ENCODE peak calls at places on chromosomes 11 and 22, in eight cellular contexts. E is cardiac muscle cell; K is HAP-1; I is left lung; G is CD4-positive, alpha-beta memory T cell; B is psoas muscle; J is Karpas-422; U is right lobe of liver. R is an unnamed sample.

GRCh38 chr11:120137611-120138521 is at the start of gene TRIM29:
- DNase-seq in E (no peak), K (no peak), I (no peak), G (no peak), B (no peak), J (no peak), U (no peak), R (peak; percentile 91)

GRCh38 chr11:123654566-123655081 is at the start of gene SCN3B:
- DNase-seq in E (peak; percentile 71), K (peak; percentile 70), I (peak; percentile 73), G (no peak), B (peak; percentile 71), J (no peak), U (peak; percentile 58), R (peak; percentile 88)

GRCh38 chr11:45051621-45052020 is 94.8 kb upstream of the PRDM11 start:
- DNase-seq in E (no peak), K (no peak), I (no peak), G (no peak), B (no peak), J (no peak), U (no peak), R (no peak)

GRCh38 chr11:2369896-2370295 is 7.2 kb upstream of the CD81 start:
- DNase-seq in E (no peak), K (no peak), I (no peak), G (no peak), B (no peak), J (no peak), U (peak; percentile 91), R (no peak)

GRCh38 chr22:36419912-36420882 is 32.4 kb upstream of the MYH9 start:
- DNase-seq in E (no peak), K (no peak), I (no peak), G (no peak), B (no peak), J (no peak), U (no peak), R (no peak)

GRCh38 chr11:771617-772204 is 5.6 kb downstream of the GATD1 start:
- DNase-seq in E (no peak), K (no peak), I (no peak), G (no peak), B (no peak), J (no peak), U (no peak), R (peak; percentile 77)

GRCh38 chr22:37454857-37455686 is 27.8 kb upstream of the ELFN2 start:
- DNase-seq in E (peak; percentile 91), K (no peak), I (peak; percentile 75), G (no peak), B (no peak), J (no peak), U (no peak), R (no peak)

GRCh38 chr22:20180245-20180630 is 29.4 kb upstream of the CCDC188 start:
- DNase-seq in E (no peak), K (no peak), I (no peak), G (no peak), B (no peak), J (no peak), U (no peak), R (no peak)

GRCh38 chr11:71452354-71453020 is 516 bp upstream of the NADSYN1 start:
- DNase-seq in E (peak; percentile 61), K (peak; percentile 36), I (peak; percentile 72), G (peak; percentile 84), B (no peak), J (peak; percentile 65), U (peak; percentile 76), R (no peak)

GRCh38 chr11:62171261-62171723 is 18.7 kb upstream of the SCGB1D1 start:
- DNase-seq in E (peak; percentile 86), K (peak; percentile 93), I (peak; percentile 50), G (peak; percentile 65), B (peak; percentile 58), J (peak; percentile 92), U (no peak), R (peak; percentile 89)

GRCh38 chr22:30890689-30891442 is 77.7 kb downstream of the MORC2 start:
- DNase-seq in E (peak; percentile 36), K (no peak), I (peak; percentile 32), G (no peak), B (no peak), J (peak; percentile 68), U (no peak), R (no peak)

GRCh38 chr11:99893803-99894202 is 793.3 kb upstream of the ARHGAP42 start:
- DNase-seq in E (no peak), K (no peak), I (no peak), G (no peak), B (no peak), J (no peak), U (no peak), R (no peak)

GRCh38 chr11:65539401-65540289 is 14.8 kb downstream of the SCYL1 start:
- DNase-seq in E (no peak), K (no peak), I (peak; percentile 64), G (peak; percentile 38), B (no peak), J (peak; percentile 90), U (no peak), R (peak; percentile 93)

GRCh38 chr11:8685306-8685705 is 2.7 kb downstream of the RPL27A start:
- DNase-seq in E (no peak), K (no peak), I (no peak), G (no peak), B (no peak), J (peak; percentile 58), U (no peak), R (no peak)

GRCh38 chr11:45507916-45508315 is 157.5 kb downstream of the CHST1 start:
- DNase-seq in E (no peak), K (no peak), I (no peak), G (no peak), B (no peak), J (no peak), U (no peak), R (no peak)

GRCh38 chr22:36064358-36064757 is 35.7 kb upstream of the RBFOX2 start:
- DNase-seq in E (no peak), K (no peak), I (no peak), G (no peak), B (no peak), J (no peak), U (no peak), R (no peak)

GRCh38 chr11:96045622-96046456 is 121.9 kb upstream of the MTMR2 start:
- DNase-seq in E (peak; percentile 88), K (no peak), I (no peak), G (no peak), B (peak; percentile 29), J (no peak), U (no peak), R (peak; percentile 33)

GRCh38 chr11:121231576-121232278 is 60.8 kb upstream of the SC5D start:
- DNase-seq in E (no peak), K (no peak), I (no peak), G (no peak), B (no peak), J (no peak), U (peak; percentile 88), R (no peak)

GRCh38 chr22:50600967-50601668 is 525 bp downstream of the MAPK8IP2 start:
- DNase-seq in E (no peak), K (no peak), I (no peak), G (no peak), B (no peak), J (no peak), U (no peak), R (no peak)
- H3K4me3 ChIP-seq in E (peak overlapping the region; percentile 34), K (peak overlapping the region; percentile 44), I (peak overlapping the region; percentile 38), G (no peak overlapping the region), B (peak overlapping the region; percentile 50), J (no peak overlapping the region), U (peak overlapping the region; percentile 35), R (no peak overlapping the region)

GRCh38 chr11:22044126-22044525 is 148.8 kb upstream of the ANO5 start:
- DNase-seq in E (no peak), K (no peak), I (no peak), G (no peak), B (no peak), J (no peak), U (no peak), R (no peak)

DNA sequence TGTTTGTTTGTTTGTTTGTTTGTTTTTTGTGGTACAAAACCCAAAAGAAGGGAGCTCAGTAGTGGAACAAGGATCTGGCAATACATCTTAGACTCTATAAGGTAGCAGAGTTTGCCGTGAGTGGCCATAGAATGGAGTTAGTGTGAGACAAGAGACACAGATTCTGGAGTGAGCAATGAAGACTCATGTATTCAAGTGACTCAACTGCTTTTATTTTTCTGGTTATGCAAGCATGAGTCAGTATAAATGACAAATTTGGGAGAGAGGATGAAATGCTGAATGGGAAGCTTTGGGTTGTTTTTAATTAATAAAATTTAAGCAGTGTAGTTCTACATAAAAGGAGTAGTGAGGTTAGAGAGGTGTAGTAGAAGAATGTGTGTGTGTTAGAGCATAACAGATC is 143.6 kb upstream of the ANO5 start:
- DNase-seq in E (no peak), K (no peak), I (no peak), G (no peak), B (no peak), J (no peak), U (no peak), R (no peak)
- H3K4me3 ChIP-seq in E (no peak overlapping the region), K (no peak overlapping the region), I (no peak overlapping the region), G (no peak overlapping the region), B (no peak overlapping the region), J (no peak overlapping the region), U (no peak overlapping the region), R (no peak overlapping the region)

DNA sequence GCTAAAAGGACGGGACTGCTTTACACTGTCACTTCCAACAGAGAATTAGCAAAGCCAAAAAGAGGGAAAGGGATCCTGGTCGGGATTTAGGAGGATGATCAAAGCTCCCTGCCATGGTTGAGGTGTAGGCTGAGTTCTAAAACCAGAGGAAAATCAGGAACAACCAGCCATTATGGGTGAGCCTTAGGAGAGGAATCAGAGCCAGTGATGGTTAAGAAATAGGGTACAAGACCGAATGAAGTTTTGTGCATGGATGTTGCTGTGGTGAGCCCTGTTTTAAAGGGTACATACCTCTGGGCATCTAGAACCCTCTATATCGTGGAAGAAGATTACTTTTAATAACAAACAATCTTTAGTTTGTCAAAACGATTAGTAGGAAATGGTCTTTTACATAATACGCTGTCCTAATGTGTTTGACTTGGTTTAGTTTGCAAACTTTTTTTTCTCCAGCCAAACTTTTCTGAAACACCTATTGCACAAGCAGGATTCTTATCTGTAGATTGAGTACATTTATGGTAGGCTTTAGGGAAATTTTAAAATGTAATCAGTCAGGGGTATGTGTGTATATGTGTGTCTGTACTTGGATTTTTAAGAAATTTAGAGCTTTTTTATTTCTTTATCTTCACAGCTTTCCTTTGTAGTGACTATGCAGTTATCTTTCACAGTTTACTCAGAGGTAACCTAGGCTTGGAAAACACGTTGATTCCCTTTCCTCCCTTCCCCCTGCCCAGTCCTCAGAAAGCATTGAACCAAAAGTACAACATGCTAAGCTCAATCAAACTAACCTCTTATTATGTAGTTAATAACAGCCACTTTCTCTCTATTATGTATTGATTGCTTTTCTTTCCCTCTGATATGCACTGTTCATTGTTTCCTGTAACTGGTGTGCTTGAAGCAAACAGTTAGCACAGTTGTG is 26.8 kb downstream of the TRIM44 start:
- DNase-seq in E (peak; percentile 34), K (no peak), I (no peak), G (no peak), B (no peak), J (no peak), U (no peak), R (no peak)
- H3K4me3 ChIP-seq in E (no peak overlapping the region), K (no peak overlapping the region), I (no peak overlapping the region), G (no peak overlapping the region), B (no peak overlapping the region), J (no peak overlapping the region), U (peak overlapping the region; percentile 11), R (no peak overlapping the region)

DNA sequence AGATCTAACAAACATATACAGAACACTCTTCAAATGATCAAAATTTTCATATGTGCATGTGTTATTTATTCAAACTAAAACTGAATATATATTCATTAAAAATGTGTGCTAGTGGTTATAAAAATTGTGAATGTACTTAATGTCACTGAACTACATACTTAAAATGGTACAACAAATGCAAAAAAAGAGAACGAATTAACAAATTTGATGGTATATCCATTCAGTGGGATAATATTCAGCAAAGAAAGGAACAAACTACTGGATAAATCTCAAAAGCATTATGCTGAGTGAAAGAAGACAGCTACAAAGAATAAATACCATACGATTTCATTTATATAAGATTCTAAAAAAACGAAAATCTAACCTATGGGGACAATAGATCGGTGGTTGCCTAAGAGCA is 64.1 kb downstream of the NARS2 start:
- DNase-seq in E (no peak), K (no peak), I (no peak), G (no peak), B (no peak), J (no peak), U (no peak), R (no peak)
- H3K4me3 ChIP-seq in E (no peak overlapping the region), K (no peak overlapping the region), I (no peak overlapping the region), G (no peak overlapping the region), B (no peak overlapping the region), J (no peak overlapping the region), U (no peak overlapping the region), R (no peak overlapping the region)

R was measured in lower leg skin.